ENCODE peak calls at places on chromosomes 1 and 21, in ten cellular contexts. One of them, this sample, is unnamed.

GRCh38 chr1:241531195-241532172 is 694 bp upstream of the KMO start:
- DNase-seq in T-helper 9 cell: no peak
- DNase-seq in NCI-H748 treated with DMSO at 0.1 percent for 48 hours: peak
- DNase-seq in Caco-2: no peak
- DNase-seq in DMS 273 treated with DMSO at 0.1 percent for 48 hours: peak
- DNase-seq in hypothalamus: no peak
- DNase-seq in stimulated activated CD4-positive, alpha-beta T cell treated with anti-CD3 and anti-CD28 coated beads, Interleukin-12 subunit alpha, Interleukin-12 subunit beta, amount 100 ng/mL, for 4 hours: no peak
- DNase-seq in BE2C: no peak
- DNase-seq in non-pigmented ciliary epithelial cell: peak
- DNase-seq in AG04450: peak
- DNase-seq in this sample: no peak

GRCh38 chr1:6782151-6782550 is 3.1 kb upstream of the CAMTA1 start:
- DNase-seq in stimulated activated CD4-positive, alpha-beta T cell treated with anti-CD3 and anti-CD28 coated beads, Interleukin-12 subunit alpha, Interleukin-12 subunit beta, amount 100 ng/mL, for 4 hours: no peak
- DNase-seq in DMS 273 treated with DMSO at 0.1 percent for 48 hours: no peak
- DNase-seq in T-helper 9 cell: no peak
- DNase-seq in BE2C: no peak
- DNase-seq in AG04450: no peak
- DNase-seq in NCI-H748 treated with DMSO at 0.1 percent for 48 hours: no peak
- DNase-seq in Caco-2: no peak
- DNase-seq in hypothalamus: no peak
- DNase-seq in non-pigmented ciliary epithelial cell: no peak
- DNase-seq in this sample: no peak

GRCh38 chr1:75745276-75745675 is 20.8 kb downstream of the ACADM start:
- DNase-seq in non-pigmented ciliary epithelial cell: no peak
- DNase-seq in hypothalamus: no peak
- DNase-seq in NCI-H748 treated with DMSO at 0.1 percent for 48 hours: no peak
- DNase-seq in Caco-2: no peak
- DNase-seq in T-helper 9 cell: no peak
- DNase-seq in DMS 273 treated with DMSO at 0.1 percent for 48 hours: no peak
- DNase-seq in AG04450: no peak
- DNase-seq in stimulated activated CD4-positive, alpha-beta T cell treated with anti-CD3 and anti-CD28 coated beads, Interleukin-12 subunit alpha, Interleukin-12 subunit beta, amount 100 ng/mL, for 4 hours: no peak
- DNase-seq in BE2C: no peak
- DNase-seq in this sample: no peak

GRCh38 chr21:46153259-46154154 is 1.9 kb downstream of the FTCD start:
- DNase-seq in AG04450: no peak
- DNase-seq in BE2C: peak
- DNase-seq in non-pigmented ciliary epithelial cell: no peak
- DNase-seq in NCI-H748 treated with DMSO at 0.1 percent for 48 hours: no peak
- DNase-seq in hypothalamus: no peak
- DNase-seq in stimulated activated CD4-positive, alpha-beta T cell treated with anti-CD3 and anti-CD28 coated beads, Interleukin-12 subunit alpha, Interleukin-12 subunit beta, amount 100 ng/mL, for 4 hours: peak
- DNase-seq in T-helper 9 cell: peak
- DNase-seq in Caco-2: peak
- DNase-seq in DMS 273 treated with DMSO at 0.1 percent for 48 hours: no peak
- DNase-seq in this sample: peak

GRCh38 chr1:115706774-115707425 is 61.6 kb downstream of the CASQ2 start:
- DNase-seq in BE2C: no peak
- DNase-seq in non-pigmented ciliary epithelial cell: peak
- DNase-seq in DMS 273 treated with DMSO at 0.1 percent for 48 hours: peak
- DNase-seq in Caco-2: peak
- DNase-seq in T-helper 9 cell: no peak
- DNase-seq in hypothalamus: no peak
- DNase-seq in stimulated activated CD4-positive, alpha-beta T cell treated with anti-CD3 and anti-CD28 coated beads, Interleukin-12 subunit alpha, Interleukin-12 subunit beta, amount 100 ng/mL, for 4 hours: no peak
- DNase-seq in AG04450: peak
- DNase-seq in NCI-H748 treated with DMSO at 0.1 percent for 48 hours: peak
- DNase-seq in this sample: no peak

GRCh38 chr1:161702250-161702649 is 4.8 kb upstream of the FCRLA start:
- DNase-seq in T-helper 9 cell: no peak
- DNase-seq in DMS 273 treated with DMSO at 0.1 percent for 48 hours: no peak
- DNase-seq in non-pigmented ciliary epithelial cell: no peak
- DNase-seq in AG04450: no peak
- DNase-seq in hypothalamus: no peak
- DNase-seq in BE2C: no peak
- DNase-seq in Caco-2: peak
- DNase-seq in NCI-H748 treated with DMSO at 0.1 percent for 48 hours: peak
- DNase-seq in stimulated activated CD4-positive, alpha-beta T cell treated with anti-CD3 and anti-CD28 coated beads, Interleukin-12 subunit alpha, Interleukin-12 subunit beta, amount 100 ng/mL, for 4 hours: no peak
- DNase-seq in this sample: no peak

GRCh38 chr1:119374208-119374877 is 5.8 kb downstream of the HAO2 start:
- DNase-seq in non-pigmented ciliary epithelial cell: no peak
- DNase-seq in NCI-H748 treated with DMSO at 0.1 percent for 48 hours: no peak
- DNase-seq in DMS 273 treated with DMSO at 0.1 percent for 48 hours: no peak
- DNase-seq in stimulated activated CD4-positive, alpha-beta T cell treated with anti-CD3 and anti-CD28 coated beads, Interleukin-12 subunit alpha, Interleukin-12 subunit beta, amount 100 ng/mL, for 4 hours: no peak
- DNase-seq in hypothalamus: no peak
- DNase-seq in Caco-2: no peak
- DNase-seq in BE2C: no peak
- DNase-seq in AG04450: no peak
- DNase-seq in T-helper 9 cell: no peak
- DNase-seq in this sample: no peak

GRCh38 chr1:244680667-244681066 is 27.7 kb downstream of the DESI2 start:
- DNase-seq in AG04450: no peak
- DNase-seq in Caco-2: no peak
- DNase-seq in stimulated activated CD4-positive, alpha-beta T cell treated with anti-CD3 and anti-CD28 coated beads, Interleukin-12 subunit alpha, Interleukin-12 subunit beta, amount 100 ng/mL, for 4 hours: no peak
- DNase-seq in NCI-H748 treated with DMSO at 0.1 percent for 48 hours: no peak
- DNase-seq in BE2C: no peak
- DNase-seq in non-pigmented ciliary epithelial cell: no peak
- DNase-seq in DMS 273 treated with DMSO at 0.1 percent for 48 hours: no peak
- DNase-seq in T-helper 9 cell: no peak
- DNase-seq in hypothalamus: no peak
- DNase-seq in this sample: no peak

GRCh38 chr1:29672416-29672815 is 436.1 kb downstream of the PTPRU start:
- DNase-seq in BE2C: no peak
- DNase-seq in hypothalamus: no peak
- DNase-seq in NCI-H748 treated with DMSO at 0.1 percent for 48 hours: no peak
- DNase-seq in AG04450: no peak
- DNase-seq in stimulated activated CD4-positive, alpha-beta T cell treated with anti-CD3 and anti-CD28 coated beads, Interleukin-12 subunit alpha, Interleukin-12 subunit beta, amount 100 ng/mL, for 4 hours: no peak
- DNase-seq in DMS 273 treated with DMSO at 0.1 percent for 48 hours: no peak
- DNase-seq in non-pigmented ciliary epithelial cell: no peak
- DNase-seq in T-helper 9 cell: no peak
- DNase-seq in Caco-2: no peak
- DNase-seq in this sample: no peak

GRCh38 chr1:9194024-9194423 is 40.5 kb upstream of the H6PD start:
- DNase-seq in BE2C: no peak
- DNase-seq in T-helper 9 cell: no peak
- DNase-seq in DMS 273 treated with DMSO at 0.1 percent for 48 hours: no peak
- DNase-seq in NCI-H748 treated with DMSO at 0.1 percent for 48 hours: no peak
- DNase-seq in non-pigmented ciliary epithelial cell: no peak
- DNase-seq in hypothalamus: no peak
- DNase-seq in stimulated activated CD4-positive, alpha-beta T cell treated with anti-CD3 and anti-CD28 coated beads, Interleukin-12 subunit alpha, Interleukin-12 subunit beta, amount 100 ng/mL, for 4 hours: no peak
- DNase-seq in Caco-2: peak
- DNase-seq in AG04450: no peak
- DNase-seq in this sample: no peak

This sample was measured in lower leg skin.